ENCODE peak calls at places on chromosomes 4 and X, in seven cellular contexts. One of them, this sample, is unnamed.

GRCh38 chr4:39429476-39430310 is 23.0 kb downstream of the KLB start:
- DNase-seq in mesendoderm: no peak
- DNase-seq in H9: no peak
- DNase-seq in IMR-90: no peak
- DNase-seq in mesenchymal stem cell: no peak
- DNase-seq in H1: no peak
- DNase-seq in trophoblast cell: peak; percentile 25
- DNase-seq in this sample: no peak

GRCh38 chrX:72620550-72621145 is 48.0 kb upstream of the HDAC8 start:
- DNase-seq in mesendoderm: no peak
- DNase-seq in H9: no peak
- DNase-seq in IMR-90: peak; percentile 89
- DNase-seq in mesenchymal stem cell: peak; percentile 91
- DNase-seq in H1: no peak
- DNase-seq in trophoblast cell: peak; percentile 87
- DNase-seq in this sample: no peak

GRCh38 chr4:186666750-186667149 is 56.9 kb downstream of the FAT1 start:
- DNase-seq in mesendoderm: no peak
- DNase-seq in H9: no peak
- DNase-seq in IMR-90: no peak
- DNase-seq in mesenchymal stem cell: peak; percentile 53
- DNase-seq in H1: no peak
- DNase-seq in trophoblast cell: peak; percentile 54
- DNase-seq in this sample: no peak

GRCh38 chr4:122898370-122899150 is 23.8 kb downstream of the NUDT6 start:
- DNase-seq in mesendoderm: no peak
- DNase-seq in H9: no peak
- DNase-seq in IMR-90: peak; percentile 92
- DNase-seq in mesenchymal stem cell: peak; percentile 77
- DNase-seq in H1: no peak
- DNase-seq in trophoblast cell: peak; percentile 44
- DNase-seq in this sample: no peak

GRCh38 chr4:25926473-25926872 is 12.5 kb downstream of the SMIM20 start:
- DNase-seq in mesendoderm: no peak
- DNase-seq in H9: no peak
- DNase-seq in IMR-90: no peak
- DNase-seq in mesenchymal stem cell: no peak
- DNase-seq in H1: no peak
- DNase-seq in trophoblast cell: no peak
- DNase-seq in this sample: no peak

GRCh38 chr4:41363384-41363981 is 106.8 kb downstream of the UCHL1 start:
- DNase-seq in mesendoderm: peak; percentile 54
- DNase-seq in H9: peak; percentile 47
- DNase-seq in IMR-90: no peak
- DNase-seq in mesenchymal stem cell: peak; percentile 53
- DNase-seq in H1: peak; percentile 50
- DNase-seq in trophoblast cell: peak; percentile 42
- DNase-seq in this sample: no peak

GRCh38 chrX:136304493-136304892 is 3.7 kb downstream of the ADGRG4 start:
- DNase-seq in mesendoderm: peak; percentile 6
- DNase-seq in H9: no peak
- DNase-seq in IMR-90: no peak
- DNase-seq in mesenchymal stem cell: no peak
- DNase-seq in H1: no peak
- DNase-seq in trophoblast cell: no peak
- DNase-seq in this sample: no peak

GRCh38 chr4:123559955-123560669 is 163.5 kb downstream of the SPRY1 start:
- DNase-seq in mesendoderm: no peak
- DNase-seq in H9: no peak
- DNase-seq in IMR-90: peak; percentile 61
- DNase-seq in mesenchymal stem cell: peak; percentile 37
- DNase-seq in H1: no peak
- DNase-seq in trophoblast cell: peak; percentile 55
- DNase-seq in this sample: no peak

GRCh38 chr4:21474195-21474594 is 474.4 kb downstream of the KCNIP4 start:
- DNase-seq in mesendoderm: no peak
- DNase-seq in H9: no peak
- DNase-seq in IMR-90: no peak
- DNase-seq in mesenchymal stem cell: no peak
- DNase-seq in H1: no peak
- DNase-seq in trophoblast cell: no peak
- DNase-seq in this sample: no peak

GRCh38 chr4:18593297-18594002 is 571.9 kb upstream of the LCORL start:
- DNase-seq in mesendoderm: peak; percentile 82
- DNase-seq in H9: peak; percentile 70
- DNase-seq in IMR-90: peak; percentile 74
- DNase-seq in mesenchymal stem cell: peak; percentile 73
- DNase-seq in H1: peak; percentile 56
- DNase-seq in trophoblast cell: peak; percentile 90
- DNase-seq in this sample: peak; percentile 87

GRCh38 chr4:83651846-83652245 is 115.9 kb downstream of the GPAT3 start:
- DNase-seq in mesendoderm: no peak
- DNase-seq in H9: no peak
- DNase-seq in IMR-90: no peak
- DNase-seq in mesenchymal stem cell: no peak
- DNase-seq in H1: no peak
- DNase-seq in trophoblast cell: no peak
- DNase-seq in this sample: no peak

GRCh38 chr4:1047106-1047975 is 35.9 kb downstream of the FGFRL1 start:
- DNase-seq in mesendoderm: no peak
- DNase-seq in H9: peak; percentile 41
- DNase-seq in IMR-90: no peak
- DNase-seq in mesenchymal stem cell: no peak
- DNase-seq in H1: peak; percentile 54
- DNase-seq in trophoblast cell: no peak
- DNase-seq in this sample: no peak
- H3K9ac ChIP-seq in mesendoderm: no peak overlapping the region
- H3K9ac ChIP-seq in H9: no peak overlapping the region
- H3K9ac ChIP-seq in IMR-90: peak overlapping the region; percentile 45
- H3K9ac ChIP-seq in mesenchymal stem cell: peak overlapping the region; percentile 73
- H3K9ac ChIP-seq in H1: no peak overlapping the region
- H3K9ac ChIP-seq in trophoblast cell: no peak overlapping the region
- H3K9ac ChIP-seq in this sample: peak overlapping the region; percentile 32

GRCh38 chrX:18455384-18455783 is 30.0 kb downstream of the CDKL5 start:
- DNase-seq in mesendoderm: no peak
- DNase-seq in H9: no peak
- DNase-seq in IMR-90: no peak
- DNase-seq in mesenchymal stem cell: no peak
- DNase-seq in H1: no peak
- DNase-seq in trophoblast cell: no peak
- DNase-seq in this sample: no peak
- H2BK120ac ChIP-seq in mesendoderm: no peak overlapping the region
- H2BK120ac ChIP-seq in H9: no peak overlapping the region
- H2BK120ac ChIP-seq in IMR-90: no peak overlapping the region
- H2BK120ac ChIP-seq in mesenchymal stem cell: no peak overlapping the region
- H2BK120ac ChIP-seq in H1: no peak overlapping the region
- H2BK120ac ChIP-seq in trophoblast cell: no peak overlapping the region
- H2BK120ac ChIP-seq in this sample: no peak overlapping the region

DNA sequence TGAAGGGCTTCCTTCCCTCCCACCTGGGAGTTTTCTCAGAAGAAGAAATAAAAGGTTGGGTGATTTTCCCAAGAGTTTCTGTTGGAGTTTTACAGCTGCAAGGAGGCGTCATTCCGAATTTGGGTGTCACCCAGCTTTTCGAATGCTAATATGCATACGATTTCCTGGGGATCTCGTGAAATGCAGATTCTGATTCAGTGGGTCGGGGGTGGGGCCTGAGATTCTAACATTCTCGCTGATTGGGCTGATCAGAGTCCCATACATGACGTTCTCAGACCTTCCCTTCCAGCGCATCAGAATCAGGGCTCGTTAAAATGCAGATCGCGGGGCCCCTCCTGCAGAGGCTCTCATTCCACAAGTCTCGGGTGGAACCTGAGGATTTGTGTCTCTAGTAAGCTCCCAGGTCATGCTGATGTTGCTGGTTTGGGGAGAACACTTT is 125.8 kb upstream of the STX18 start:
- DNase-seq in mesendoderm: peak; percentile 89
- DNase-seq in H9: peak; percentile 86
- DNase-seq in IMR-90: no peak
- DNase-seq in mesenchymal stem cell: no peak
- DNase-seq in H1: peak; percentile 72
- DNase-seq in trophoblast cell: no peak
- DNase-seq in this sample: peak; percentile 48
- H3K9ac ChIP-seq in mesendoderm: peak overlapping the region; percentile 24
- H3K9ac ChIP-seq in H9: no peak overlapping the region
- H3K9ac ChIP-seq in IMR-90: no peak overlapping the region
- H3K9ac ChIP-seq in mesenchymal stem cell: peak overlapping the region; percentile 19
- H3K9ac ChIP-seq in H1: no peak overlapping the region
- H3K9ac ChIP-seq in trophoblast cell: no peak overlapping the region
- H3K9ac ChIP-seq in this sample: no peak overlapping the region

DNA sequence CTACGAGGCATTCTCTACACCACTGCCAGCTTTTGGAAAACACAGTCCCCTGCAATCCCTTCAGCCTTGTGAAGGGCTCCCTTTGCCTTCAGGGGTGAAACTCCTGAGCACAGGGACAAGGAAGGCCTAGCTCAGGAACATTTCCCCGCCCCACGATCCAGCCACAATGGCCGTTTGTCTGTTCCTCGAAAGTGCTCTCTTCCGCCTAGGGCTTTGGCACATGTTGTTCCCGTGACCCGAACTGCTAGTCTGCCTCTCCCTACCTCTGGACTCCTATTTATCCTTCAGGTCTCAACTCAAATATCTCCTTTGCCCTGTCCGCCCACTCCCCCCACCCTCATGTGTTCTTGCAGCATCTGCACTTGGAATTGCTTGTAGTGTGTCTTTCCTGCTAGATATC is 12.1 kb downstream of the FGD1 start:
- DNase-seq in mesendoderm: no peak
- DNase-seq in H9: no peak
- DNase-seq in IMR-90: no peak
- DNase-seq in mesenchymal stem cell: no peak
- DNase-seq in H1: no peak
- DNase-seq in trophoblast cell: no peak
- DNase-seq in this sample: no peak
- H2BK120ac ChIP-seq in mesendoderm: no peak overlapping the region
- H2BK120ac ChIP-seq in H9: no peak overlapping the region
- H2BK120ac ChIP-seq in IMR-90: no peak overlapping the region
- H2BK120ac ChIP-seq in mesenchymal stem cell: peak overlapping the region; percentile 3
- H2BK120ac ChIP-seq in H1: no peak overlapping the region
- H2BK120ac ChIP-seq in trophoblast cell: no peak overlapping the region
- H2BK120ac ChIP-seq in this sample: no peak overlapping the region

GRCh38 chr4:105061720-105062119 is 85.0 kb upstream of the TET2 start:
- DNase-seq in mesendoderm: no peak
- DNase-seq in H9: no peak
- DNase-seq in IMR-90: no peak
- DNase-seq in mesenchymal stem cell: no peak
- DNase-seq in H1: no peak
- DNase-seq in trophoblast cell: peak; percentile 2
- DNase-seq in this sample: no peak

GRCh38 chr4:105061136-105061696 is 85.5 kb upstream of the TET2 start:
- DNase-seq in mesendoderm: peak; percentile 78
- DNase-seq in H9: peak; percentile 32
- DNase-seq in IMR-90: peak; percentile 5
- DNase-seq in mesenchymal stem cell: no peak
- DNase-seq in H1: no peak
- DNase-seq in trophoblast cell: peak; percentile 33
- DNase-seq in this sample: peak; percentile 20

GRCh38 chr4:105058177-105058812 is 88.4 kb upstream of the TET2 start:
- DNase-seq in mesendoderm: no peak
- DNase-seq in H9: no peak
- DNase-seq in IMR-90: peak; percentile 75
- DNase-seq in mesenchymal stem cell: peak; percentile 6
- DNase-seq in H1: no peak
- DNase-seq in trophoblast cell: peak; percentile 78
- DNase-seq in this sample: no peak

GRCh38 chr4:105059337-105059736 is 87.3 kb upstream of the TET2 start:
- DNase-seq in mesendoderm: no peak
- DNase-seq in H9: no peak
- DNase-seq in IMR-90: no peak
- DNase-seq in mesenchymal stem cell: no peak
- DNase-seq in H1: no peak
- DNase-seq in trophoblast cell: peak; percentile 19
- DNase-seq in this sample: no peak

DNA sequence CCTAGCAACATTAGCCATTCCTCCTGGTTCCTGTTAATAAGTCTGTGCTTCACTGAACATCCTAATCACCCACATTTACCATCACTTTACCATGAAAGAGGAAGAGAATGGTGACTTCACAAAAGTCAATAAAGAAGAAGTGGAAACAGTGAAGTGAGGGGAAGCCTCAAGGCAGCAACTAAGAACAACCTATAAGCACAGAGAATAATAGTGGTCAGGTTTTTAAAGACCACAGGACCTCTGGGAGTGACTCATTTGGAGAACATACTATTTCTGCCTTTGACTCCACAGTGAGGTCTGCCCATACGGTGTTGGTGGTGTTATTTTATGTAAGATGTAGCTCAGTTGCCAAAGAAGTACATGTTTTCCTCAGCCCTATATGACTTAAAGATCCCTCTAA is 86.0 kb upstream of the TET2 start:
- DNase-seq in mesendoderm: peak; percentile 12
- DNase-seq in H9: no peak
- DNase-seq in IMR-90: peak; percentile 31
- DNase-seq in mesenchymal stem cell: no peak
- DNase-seq in H1: no peak
- DNase-seq in trophoblast cell: peak; percentile 27
- DNase-seq in this sample: no peak
- H3K9ac ChIP-seq in mesendoderm: no peak overlapping the region
- H3K9ac ChIP-seq in H9: no peak overlapping the region
- H3K9ac ChIP-seq in IMR-90: no peak overlapping the region
- H3K9ac ChIP-seq in mesenchymal stem cell: no peak overlapping the region
- H3K9ac ChIP-seq in H1: no peak overlapping the region
- H3K9ac ChIP-seq in trophoblast cell: no peak overlapping the region
- H3K9ac ChIP-seq in this sample: no peak overlapping the region

DNA sequence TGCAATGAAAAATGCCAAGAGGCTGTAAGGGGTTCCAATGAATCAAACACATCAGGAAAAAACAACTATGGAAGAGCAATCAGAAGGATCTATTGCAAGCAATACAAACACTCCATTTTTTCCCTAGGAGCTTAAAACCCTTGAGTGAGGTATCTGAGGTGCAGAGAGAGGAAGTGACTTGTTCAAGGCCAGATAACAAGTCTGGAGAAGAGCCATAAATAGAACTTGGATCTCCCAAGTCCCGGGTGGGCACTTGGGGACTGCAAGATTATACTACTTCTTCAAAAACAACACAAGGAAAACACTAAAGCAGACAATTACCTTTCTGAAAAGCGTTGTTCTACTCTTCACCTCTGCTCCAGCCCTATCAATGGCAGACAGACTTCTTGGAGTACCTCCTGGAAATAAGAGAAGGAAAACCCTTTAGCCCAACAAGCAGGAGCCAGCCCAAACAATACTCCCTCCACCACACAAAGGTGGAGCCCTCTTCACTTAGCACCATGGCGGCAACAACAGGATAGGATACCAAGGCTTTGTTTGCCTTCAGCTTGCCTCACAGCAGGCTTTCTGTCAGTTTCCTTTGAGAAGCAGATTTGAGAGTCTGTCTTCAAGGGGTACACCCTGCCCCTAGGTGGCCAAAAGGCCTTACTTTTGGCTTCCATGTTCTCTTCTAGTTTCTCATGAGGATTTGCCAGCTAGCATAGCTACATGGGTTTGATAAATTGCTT is 26.0 kb downstream of the AIFM1 start:
- DNase-seq in mesendoderm: peak; percentile 55
- DNase-seq in H9: no peak
- DNase-seq in IMR-90: no peak
- DNase-seq in mesenchymal stem cell: no peak
- DNase-seq in H1: no peak
- DNase-seq in trophoblast cell: no peak
- DNase-seq in this sample: no peak
- H2BK120ac ChIP-seq in mesendoderm: no peak overlapping the region
- H2BK120ac ChIP-seq in H9: no peak overlapping the region
- H2BK120ac ChIP-seq in IMR-90: no peak overlapping the region
- H2BK120ac ChIP-seq in mesenchymal stem cell: no peak overlapping the region
- H2BK120ac ChIP-seq in H1: no peak overlapping the region
- H2BK120ac ChIP-seq in trophoblast cell: no peak overlapping the region
- H2BK120ac ChIP-seq in this sample: no peak overlapping the region

This sample was measured in neuronal stem cell.